ENCODE peak calls at places on chromosomes 13 and 19, in four cellular contexts. D is AG09319, C is AG09309, L is body of pancreas. H is an unnamed sample.
A peak's percentile ranks its signal among the peaks of the same experiment; 100 is the strongest.

GRCh38 chr13:97226788-97227627 is 4.9 kb downstream of the MBNL2 start:
- DNase-seq in D (no peak), C (no peak), L (peak; percentile 47), H (no peak)

GRCh38 chr13:45749026-45749759 is 47.1 kb downstream of the CBY2 start:
- DNase-seq in D (no peak), C (no peak), L (no peak), H (no peak)

GRCh38 chr13:52070929-52071523 is 46.5 kb downstream of the UTP14C start:
- DNase-seq in D (no peak), C (peak; percentile 11), L (no peak), H (no peak)

GRCh38 chr13:111322001-111322915 is 1.8 kb downstream of the TEX29 start:
- DNase-seq in D (no peak), C (no peak), L (no peak), H (no peak)

GRCh38 chr13:109336730-109337129 is 449.7 kb downstream of the IRS2 start:
- DNase-seq in D (peak; percentile 16), C (peak; percentile 55), L (no peak), H (no peak)

GRCh38 chr19:16566161-16566560 is 6.1 kb downstream of the SLC35E1 start:
- DNase-seq in D (no peak), C (no peak), L (peak; percentile 39), H (no peak)

GRCh38 chr13:62747629-62748028 is 1332.0 kb upstream of the PCDH20 start:
- DNase-seq in D (no peak), C (no peak), L (no peak), H (no peak)

GRCh38 chr13:104296301-104296700 is 1230.1 kb upstream of the SLC10A2 start:
- DNase-seq in D (no peak), C (no peak), L (no peak), H (no peak)

GRCh38 chr19:3737487-3738205 is 23.8 kb downstream of the APBA3 start:
- DNase-seq in D (no peak), C (no peak), L (no peak), H (no peak)

GRCh38 chr13:37534181-37534580 is 64.4 kb downstream of the POSTN start:
- DNase-seq in D (peak; percentile 56), C (peak; percentile 69), L (no peak), H (no peak)

GRCh38 chr13:77250968-77251367 is 75.9 kb downstream of the MYCBP2 start:
- DNase-seq in D (no peak), C (no peak), L (no peak), H (no peak)

GRCh38 chr13:100154835-100155463 is 66.1 kb downstream of the PCCA start:
- DNase-seq in D (no peak), C (no peak), L (no peak), H (no peak)

GRCh38 chr13:40187836-40188591 is 478.4 kb downstream of the FOXO1 start:
- DNase-seq in D (no peak), C (no peak), L (no peak), H (no peak)

GRCh38 chr19:40217027-40217810 is 965 bp downstream of the TTC9B start:
- DNase-seq in D (no peak), C (no peak), L (peak; percentile 92), H (no peak)

GRCh38 chr19:48969276-48970138 is 4.4 kb downstream of the FTL start:
- DNase-seq in D (no peak), C (no peak), L (no peak), H (peak; percentile 34)

GRCh38 chr13:40189885-40190655 is 476.4 kb downstream of the FOXO1 start:
- DNase-seq in D (no peak), C (no peak), L (no peak), H (no peak)

GRCh38 chr13:41774605-41775218 is 186.2 kb downstream of the VWA8 start:
- DNase-seq in D (no peak), C (no peak), L (no peak), H (no peak)

GRCh38 chr13:77291779-77292178 is 35.1 kb downstream of the MYCBP2 start:
- DNase-seq in D (no peak), C (no peak), L (no peak), H (no peak)

GRCh38 chr19:35740423-35741215 is 1.6 kb downstream of the IGFLR1 start:
- DNase-seq in D (peak; percentile 89), C (peak; percentile 77), L (peak; percentile 99), H (peak; percentile 98)
- TF ChIP-seq CTCF in D (no peak), C (peak; percentile 16), L (peak; percentile 16), H (peak; percentile 36)

GRCh38 chr19:7720351-7720750 is 11.6 kb downstream of the CLEC4G start:
- DNase-seq in D (no peak), C (no peak), L (no peak), H (no peak)

GRCh38 chr19:7716762-7717161 is 14.8 kb upstream of the FCER2 start:
- DNase-seq in D (no peak), C (no peak), L (no peak), H (no peak)

GRCh38 chr19:7710616-7711015 is 8.7 kb upstream of the FCER2 start:
- DNase-seq in D (no peak), C (no peak), L (no peak), H (no peak)

GRCh38 chr19:7718668-7719067 is 13.2 kb downstream of the CLEC4G start:
- DNase-seq in D (no peak), C (no peak), L (peak; percentile 8), H (no peak)

DNA sequence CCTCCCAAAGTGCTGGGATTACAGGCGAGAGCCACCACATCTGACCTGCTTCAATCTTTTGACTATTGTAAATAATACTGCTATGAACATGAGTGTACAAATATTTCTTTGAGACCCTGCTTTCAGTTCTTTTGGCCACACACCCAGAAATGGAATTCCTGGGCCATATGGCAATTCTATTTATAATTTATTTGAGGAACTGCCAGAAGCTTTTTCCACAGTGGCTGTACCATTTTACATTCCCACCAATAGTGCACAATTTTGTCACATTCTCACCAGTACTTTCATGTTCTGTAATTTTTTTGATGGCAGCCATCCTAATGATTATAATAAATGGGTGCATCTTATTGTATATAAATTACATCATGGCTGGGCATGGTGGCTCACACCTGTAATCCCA is 13.7 kb upstream of the FCER2 start:
- DNase-seq in D (no peak), C (no peak), L (no peak), H (no peak)
- TF ChIP-seq CTCF in D (no peak), C (no peak), L (no peak), H (no peak)

GRCh38 chr19:29678484-29679106 is 13.3 kb downstream of the PLEKHF1 start:
- DNase-seq in D (no peak), C (no peak), L (peak; percentile 40), H (peak; percentile 59)
- TF ChIP-seq CTCF in D (no peak), C (no peak), L (no peak), H (no peak)

GRCh38 chr13:94196426-94196825 is 283.1 kb downstream of the DCT start:
- DNase-seq in D (no peak), C (no peak), L (no peak), H (no peak)

GRCh38 chr13:94188173-94188869 is 291.2 kb downstream of the DCT start:
- DNase-seq in D (no peak), C (no peak), L (no peak), H (no peak)

GRCh38 chr13:94195715-94196114 is 283.8 kb downstream of the DCT start:
- DNase-seq in D (peak; percentile 20), C (peak; percentile 59), L (no peak), H (no peak)

GRCh38 chr13:94192576-94192975 is 286.9 kb downstream of the DCT start:
- DNase-seq in D (no peak), C (no peak), L (peak; percentile 28), H (no peak)
- TF ChIP-seq CTCF in D (peak; percentile 32), C (peak; percentile 62), L (peak; percentile 18), H (no peak)